ENCODE peak calls at places on chromosomes 6 and 20, in four cellular contexts. Z is M059J; Q is GM03348; H is stimulated activated CD8-positive, alpha-beta memory T cell treated with anti-CD3 and anti-CD28 coated beads, Interleukin-12 subunit alpha, Interleukin-12 subunit beta, amount 100 ng/mL, for 4 hours. V is an unnamed sample.

GRCh38 chr6:7591770-7592169 is 1.8 kb downstream of the SNRNP48 start:
- DNase-seq in H (no peak), Z (no peak), Q (no peak), V (no peak)

GRCh38 chr6:25329156-25329555 is 50.0 kb downstream of the CARMIL1 start:
- DNase-seq in Z (no peak), Q (no peak), H (no peak), V (no peak)

GRCh38 chr6:43891072-43891870 is 121.3 kb downstream of the VEGFA start:
- DNase-seq in H (no peak), Z (no peak), Q (no peak), V (no peak)

GRCh38 chr6:20370393-20370792 is 31.3 kb upstream of the E2F3 start:
- DNase-seq in Z (no peak), Q (no peak), H (no peak), V (no peak)

GRCh38 chr20:32333181-32333987 is 24.7 kb upstream of the ASXL1 start:
- DNase-seq in H (no peak), Z (no peak), Q (no peak), V (no peak)

GRCh38 chr6:148027201-148027600 is 315.4 kb upstream of the SASH1 start:
- DNase-seq in Z (no peak), Q (no peak), H (no peak), V (peak)

GRCh38 chr6:158506577-158506976 is 53.3 kb upstream of the TMEM181 start:
- DNase-seq in Z (no peak), H (no peak), Q (no peak), V (no peak)

GRCh38 chr6:161903584-161904232 is 629.8 kb upstream of the AGPAT4 start:
- DNase-seq in H (no peak), Z (no peak), Q (no peak), V (no peak)

GRCh38 chr20:56360133-56360898 is 1.5 kb downstream of the FAM210B start:
- DNase-seq in H (no peak), Q (no peak), Z (no peak), V (peak)

GRCh38 chr20:52494244-52494643 is 302.7 kb upstream of the ZFP64 start:
- DNase-seq in Q (peak), H (peak), Z (peak), V (peak)

GRCh38 chr6:64103480-64103879 is 467.9 kb downstream of the PHF3 start:
- DNase-seq in Z (no peak), Q (no peak), H (no peak), V (no peak)

GRCh38 chr20:49276201-49276894 is 1.5 kb downstream of the ZNFX1 start:
- DNase-seq in H (peak), Z (peak), Q (peak), V (peak)

V was measured in PC-3.